ENCODE peak calls at places on chromosomes 6 and 20, in six cellular contexts. One of them, this sample, is unnamed.

GRCh38 chr6:160667854-160668481 is 3.9 kb upstream of the LPA start:
- DNase-seq in A549: peak
- DNase-seq in HCT116: peak
- DNase-seq in endothelial cell of umbilical vein: no peak
- DNase-seq in SK-N-SH: peak
- DNase-seq in H1: peak
- DNase-seq in this sample: peak

GRCh38 chr20:33910529-33911327 is 83.0 kb upstream of the RALY start:
- DNase-seq in A549: no peak
- DNase-seq in HCT116: no peak
- DNase-seq in endothelial cell of umbilical vein: no peak
- DNase-seq in SK-N-SH: no peak
- DNase-seq in H1: no peak
- DNase-seq in this sample: no peak

GRCh38 chr20:23048283-23049200 is 930 bp downstream of the THBD start:
- DNase-seq in A549: peak
- DNase-seq in HCT116: no peak
- DNase-seq in endothelial cell of umbilical vein: peak
- DNase-seq in SK-N-SH: no peak
- DNase-seq in H1: peak
- DNase-seq in this sample: peak

GRCh38 chr6:116280161-116280959 is 630 bp upstream of the TSPYL1 start:
- DNase-seq in A549: peak
- DNase-seq in HCT116: no peak
- DNase-seq in endothelial cell of umbilical vein: no peak
- DNase-seq in SK-N-SH: no peak
- DNase-seq in H1: no peak
- DNase-seq in this sample: peak

GRCh38 chr6:95094751-95095150 is 482.6 kb upstream of the MANEA start:
- DNase-seq in A549: peak
- DNase-seq in HCT116: peak
- DNase-seq in endothelial cell of umbilical vein: peak
- DNase-seq in SK-N-SH: no peak
- DNase-seq in H1: no peak
- DNase-seq in this sample: no peak

GRCh38 chr20:1946762-1947534 is 46.9 kb downstream of the PDYN start:
- DNase-seq in A549: no peak
- DNase-seq in HCT116: no peak
- DNase-seq in endothelial cell of umbilical vein: no peak
- DNase-seq in SK-N-SH: no peak
- DNase-seq in H1: peak
- DNase-seq in this sample: peak

GRCh38 chr20:59161626-59162170 is 1.9 kb upstream of the ZNF831 start:
- DNase-seq in A549: no peak
- DNase-seq in HCT116: no peak
- DNase-seq in endothelial cell of umbilical vein: no peak
- DNase-seq in SK-N-SH: no peak
- DNase-seq in H1: no peak
- DNase-seq in this sample: no peak

GRCh38 chr6:111620168-111620567 is 14.5 kb upstream of the TRAF3IP2 start:
- DNase-seq in A549: no peak
- DNase-seq in HCT116: no peak
- DNase-seq in endothelial cell of umbilical vein: no peak
- DNase-seq in SK-N-SH: no peak
- DNase-seq in H1: no peak
- DNase-seq in this sample: no peak

GRCh38 chr6:53496797-53497196 is 48.1 kb downstream of the GCLC start:
- DNase-seq in A549: peak
- DNase-seq in HCT116: no peak
- DNase-seq in endothelial cell of umbilical vein: no peak
- DNase-seq in SK-N-SH: no peak
- DNase-seq in H1: no peak
- DNase-seq in this sample: no peak

GRCh38 chr6:154197176-154197850 is 158.3 kb downstream of the OPRM1 start:
- DNase-seq in A549: no peak
- DNase-seq in HCT116: no peak
- DNase-seq in endothelial cell of umbilical vein: no peak
- DNase-seq in SK-N-SH: no peak
- DNase-seq in H1: no peak
- DNase-seq in this sample: no peak

GRCh38 chr6:19911223-19911622 is 74.1 kb downstream of the ID4 start:
- DNase-seq in A549: no peak
- DNase-seq in HCT116: no peak
- DNase-seq in endothelial cell of umbilical vein: no peak
- DNase-seq in SK-N-SH: no peak
- DNase-seq in H1: no peak
- DNase-seq in this sample: no peak

GRCh38 chr20:41287327-41287726 is 30.2 kb downstream of the ZHX3 start:
- DNase-seq in A549: no peak
- DNase-seq in HCT116: no peak
- DNase-seq in endothelial cell of umbilical vein: no peak
- DNase-seq in SK-N-SH: no peak
- DNase-seq in H1: no peak
- DNase-seq in this sample: no peak

GRCh38 chr20:57666834-57667157 is 43.0 kb downstream of the PMEPA1 start:
- DNase-seq in A549: no peak
- DNase-seq in HCT116: no peak
- DNase-seq in endothelial cell of umbilical vein: no peak
- DNase-seq in SK-N-SH: no peak
- DNase-seq in H1: no peak
- DNase-seq in this sample: no peak

GRCh38 chr6:150465610-150466009 is 96.8 kb downstream of the IYD start:
- DNase-seq in A549: no peak
- DNase-seq in HCT116: no peak
- DNase-seq in endothelial cell of umbilical vein: no peak
- DNase-seq in SK-N-SH: no peak
- DNase-seq in H1: no peak
- DNase-seq in this sample: no peak

GRCh38 chr6:52162940-52163908 is 23.0 kb upstream of the IL17A start:
- DNase-seq in A549: peak
- DNase-seq in HCT116: peak
- DNase-seq in endothelial cell of umbilical vein: peak
- DNase-seq in SK-N-SH: no peak
- DNase-seq in H1: no peak
- DNase-seq in this sample: peak

GRCh38 chr20:4064118-4064962 is 49.0 kb upstream of the RNF24 start:
- DNase-seq in A549: peak
- DNase-seq in HCT116: peak
- DNase-seq in endothelial cell of umbilical vein: peak
- DNase-seq in SK-N-SH: peak
- DNase-seq in H1: peak
- DNase-seq in this sample: peak

GRCh38 chr6:130132286-130132701 is 90.5 kb downstream of the SAMD3 start:
- DNase-seq in A549: no peak
- DNase-seq in HCT116: no peak
- DNase-seq in endothelial cell of umbilical vein: no peak
- DNase-seq in SK-N-SH: no peak
- DNase-seq in H1: no peak
- DNase-seq in this sample: no peak

DNA sequence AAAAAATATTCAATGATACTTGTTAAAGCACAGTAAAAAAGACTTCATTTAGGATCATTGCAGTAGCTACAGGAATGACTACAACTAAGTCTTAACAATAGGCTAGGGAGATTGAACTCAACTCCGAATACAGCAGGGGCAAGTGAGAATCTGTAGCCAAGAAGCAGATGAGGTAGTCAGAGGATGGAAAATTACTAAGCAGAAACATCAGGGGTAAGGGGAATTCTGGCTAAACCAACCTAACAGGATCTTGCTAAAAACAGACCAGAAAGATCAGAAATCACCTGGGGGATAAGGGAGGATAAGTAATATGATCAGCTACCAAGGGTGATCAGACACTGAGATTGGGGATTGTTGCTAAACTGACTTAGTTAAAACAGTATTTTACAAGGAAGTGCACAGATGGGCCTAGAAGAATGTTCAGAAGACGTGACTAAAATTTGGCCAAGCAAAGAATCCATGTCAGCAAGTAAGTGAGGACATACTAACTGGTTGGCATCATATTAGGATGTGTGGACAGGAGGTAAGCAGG is 217.5 kb downstream of the TENT5A start:
- DNase-seq in A549: no peak
- DNase-seq in HCT116: no peak
- DNase-seq in endothelial cell of umbilical vein: no peak
- DNase-seq in SK-N-SH: no peak
- DNase-seq in H1: no peak
- DNase-seq in this sample: no peak
- TF ChIP-seq MAX in A549: no peak
- TF ChIP-seq MAX in HCT116: no peak
- TF ChIP-seq MAX in endothelial cell of umbilical vein: no peak
- TF ChIP-seq MAX in SK-N-SH: no peak
- TF ChIP-seq MAX in H1: no peak
- TF ChIP-seq MAX in this sample: no peak

GRCh38 chr20:60883517-60883916 is 368.5 kb upstream of the CDH4 start:
- DNase-seq in A549: no peak
- DNase-seq in HCT116: no peak
- DNase-seq in endothelial cell of umbilical vein: no peak
- DNase-seq in SK-N-SH: no peak
- DNase-seq in H1: no peak
- DNase-seq in this sample: no peak

GRCh38 chr20:60882776-60883303 is 369.2 kb upstream of the CDH4 start:
- DNase-seq in A549: no peak
- DNase-seq in HCT116: no peak
- DNase-seq in endothelial cell of umbilical vein: no peak
- DNase-seq in SK-N-SH: no peak
- DNase-seq in H1: no peak
- DNase-seq in this sample: no peak

DNA sequence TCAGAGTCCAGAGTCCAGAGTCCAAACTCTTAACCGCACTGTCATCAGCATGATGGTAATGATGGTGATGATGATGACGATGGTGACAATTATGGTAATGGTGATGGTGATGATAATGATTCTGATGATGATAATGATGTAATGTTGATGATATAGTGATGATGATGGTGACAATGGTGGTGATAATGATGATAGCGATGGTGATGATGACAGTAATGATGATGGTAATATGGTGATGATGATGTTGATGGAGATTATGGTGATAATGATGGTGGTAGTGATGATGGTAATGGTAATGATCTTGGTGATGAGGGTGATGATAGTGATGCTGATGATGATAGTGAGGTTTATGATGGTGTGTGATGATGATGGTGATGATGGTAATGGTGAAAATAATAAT is 367.8 kb upstream of the CDH4 start:
- DNase-seq in A549: no peak
- DNase-seq in HCT116: no peak
- DNase-seq in endothelial cell of umbilical vein: no peak
- DNase-seq in SK-N-SH: no peak
- DNase-seq in H1: no peak
- DNase-seq in this sample: no peak
- H3K4me3 ChIP-seq in A549: no peak
- H3K4me3 ChIP-seq in HCT116: no peak
- H3K4me3 ChIP-seq in endothelial cell of umbilical vein: no peak
- H3K4me3 ChIP-seq in SK-N-SH: no peak
- H3K4me3 ChIP-seq in H1: no peak
- H3K4me3 ChIP-seq in this sample: no peak

DNA sequence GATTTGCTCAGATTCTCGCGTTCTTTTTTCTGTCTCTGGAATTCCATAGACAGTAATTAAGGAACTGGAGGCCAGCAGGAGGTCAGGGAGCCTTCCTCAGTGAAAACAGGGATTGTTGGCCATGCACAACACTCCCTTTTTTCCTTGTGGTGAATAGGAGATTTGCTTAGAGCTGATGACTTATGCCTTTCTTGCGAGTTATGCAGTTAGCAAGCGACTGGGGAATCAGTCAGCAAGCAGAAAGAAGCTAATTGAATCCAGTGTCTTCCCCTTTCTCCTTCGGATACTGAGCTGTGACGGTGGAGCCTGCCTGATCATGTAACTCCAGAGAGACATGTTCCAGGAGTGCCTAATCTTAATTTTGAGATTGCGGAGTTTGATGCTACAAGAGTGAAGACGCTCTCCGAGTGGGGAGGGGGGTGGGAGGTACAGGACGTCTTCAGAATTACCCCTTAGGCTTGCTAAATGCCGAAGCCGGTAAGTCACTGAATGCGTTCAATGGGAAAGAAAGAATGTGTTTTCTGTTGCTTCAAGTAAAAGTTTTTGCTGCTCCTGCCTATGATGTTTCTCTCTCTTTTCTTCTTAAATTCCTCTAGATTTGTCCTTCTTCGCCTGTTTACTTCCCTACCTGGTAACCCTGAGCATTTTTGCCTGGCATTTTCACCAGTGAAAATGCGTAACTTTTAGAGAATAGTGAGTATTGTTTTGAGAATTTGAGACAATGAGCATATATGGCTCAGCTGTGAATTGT is 165.9 kb downstream of the SASH1 start:
- DNase-seq in A549: no peak
- DNase-seq in HCT116: no peak
- DNase-seq in endothelial cell of umbilical vein: peak
- DNase-seq in SK-N-SH: no peak
- DNase-seq in H1: no peak
- DNase-seq in this sample: no peak
- TF ChIP-seq MAX in A549: no peak
- TF ChIP-seq MAX in HCT116: no peak
- TF ChIP-seq MAX in endothelial cell of umbilical vein: no peak
- TF ChIP-seq MAX in SK-N-SH: no peak
- TF ChIP-seq MAX in H1: no peak
- TF ChIP-seq MAX in this sample: no peak

DNA sequence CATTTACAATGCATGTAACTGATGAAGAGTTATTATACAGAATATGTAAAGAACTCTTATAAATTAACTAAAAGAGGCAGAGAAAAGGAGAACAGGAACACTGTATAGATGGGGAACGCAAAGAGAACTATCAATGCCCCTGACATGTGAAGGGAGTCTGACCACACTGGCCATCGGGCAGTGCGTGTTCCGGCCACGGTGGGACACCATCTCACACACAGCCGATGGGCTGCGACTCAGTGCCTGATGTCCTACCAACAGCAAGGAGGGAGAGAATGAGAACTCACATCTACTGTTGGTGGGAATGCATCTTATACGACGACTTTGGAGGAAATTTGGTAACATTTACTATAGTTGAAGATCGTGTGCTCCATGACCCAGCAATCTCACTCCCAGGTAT is 15.5 kb upstream of the RAMACL start:
- DNase-seq in A549: no peak
- DNase-seq in HCT116: no peak
- DNase-seq in endothelial cell of umbilical vein: no peak
- DNase-seq in SK-N-SH: no peak
- DNase-seq in H1: no peak
- DNase-seq in this sample: no peak
- H3K4me3 ChIP-seq in A549: no peak
- H3K4me3 ChIP-seq in HCT116: no peak
- H3K4me3 ChIP-seq in endothelial cell of umbilical vein: no peak
- H3K4me3 ChIP-seq in SK-N-SH: no peak
- H3K4me3 ChIP-seq in H1: no peak
- H3K4me3 ChIP-seq in this sample: no peak